ENCODE peak calls at places on chromosomes 5 and 9, in ten cellular contexts. Y is neural progenitor cell; E is Daoy; Z is suprapubic skin; F is stimulated activated naive CD8-positive, alpha-beta T cell treated with anti-CD3 and anti-CD28 coated beads, Interleukin-15, Interleukin-2, amounts not matched to agents 100 U/mL and 50 U/mL, for 24 hours; J is AG09309; S is foreskin fibroblast; I is cerebellum; K is IMR-90; X is stimulated activated CD4-positive, alpha-beta T cell treated with anti-CD3 and anti-CD28 coated beads, TNF-alpha, amount 100 ng/mL, for 48 hours. U is an unnamed sample.

GRCh38 chr9:71670121-71670520 is 98.2 kb downstream of the CEMIP2 start:
- DNase-seq in E (no peak), X (no peak), S (no peak), Z (no peak), J (no peak), Y (no peak), K (no peak), F (no peak), I (no peak), U (no peak)

GRCh38 chr5:139562847-139563246 is 1.7 kb downstream of the UBE2D2 start:
- DNase-seq in Z (no peak), I (no peak), E (no peak), X (no peak), S (no peak), Y (no peak), K (no peak), F (no peak), J (no peak), U (no peak)

GRCh38 chr5:127987354-127988148 is 96.0 kb upstream of the SLC12A2 start:
- DNase-seq in K (peak), S (peak), Z (no peak), E (no peak), I (no peak), Y (no peak), X (no peak), J (no peak), F (no peak), U (peak)

GRCh38 chr5:176813587-176814312 is 3.4 kb downstream of the UNC5A start:
- DNase-seq in S (no peak), I (no peak), K (no peak), Y (no peak), X (no peak), J (no peak), E (no peak), F (no peak), Z (no peak), U (no peak)

GRCh38 chr5:60639544-60639943 is 60.4 kb downstream of the DEPDC1B start:
- DNase-seq in J (no peak), Z (no peak), F (no peak), S (no peak), I (no peak), K (no peak), Y (no peak), E (no peak), X (no peak), U (no peak)

GRCh38 chr9:95641591-95641990 is 124.8 kb upstream of the PTCH1 start:
- DNase-seq in S (peak), F (no peak), Z (no peak), Y (no peak), K (no peak), X (no peak), J (no peak), E (peak), I (no peak), U (no peak)

GRCh38 chr5:891117-891836 is 1.3 kb downstream of the BRD9 start:
- DNase-seq in Z (peak), X (no peak), E (no peak), J (no peak), Y (peak), S (peak), K (no peak), I (peak), F (no peak), U (no peak)

GRCh38 chr5:1004598-1005361 is 3.8 kb upstream of the NKD2 start:
- DNase-seq in Y (peak), I (peak), F (peak), K (peak), S (peak), Z (peak), X (peak), E (peak), J (no peak), U (peak)

GRCh38 chr9:136532799-136533774 is 12.8 kb downstream of the NOTCH1 start:
- DNase-seq in Y (no peak), E (no peak), K (no peak), S (no peak), X (peak), I (no peak), F (peak), Z (no peak), J (no peak), U (no peak)

GRCh38 chr9:126232461-126232860 is 94.2 kb upstream of the MVB12B start:
- DNase-seq in J (no peak), K (no peak), Y (no peak), F (no peak), S (no peak), Z (no peak), X (no peak), E (no peak), I (no peak), U (no peak)

GRCh38 chr9:114678847-114679246 is 3.1 kb downstream of the TEX48 start:
- DNase-seq in X (no peak), F (no peak), K (peak), Y (no peak), I (no peak), J (no peak), Z (no peak), S (peak), E (no peak), U (no peak)

GRCh38 chr5:140602165-140602564 is 30.8 kb downstream of the CD14 start:
- DNase-seq in I (no peak), K (no peak), S (no peak), J (no peak), X (no peak), Z (no peak), F (no peak), E (no peak), Y (no peak), U (no peak)

GRCh38 chr5:132030610-132031009 is 19.2 kb upstream of the ACSL6 start:
- DNase-seq in X (no peak), S (no peak), J (no peak), E (no peak), I (no peak), K (no peak), Z (no peak), F (no peak), Y (no peak), U (no peak)

GRCh38 chr9:97786341-97786740 is 66.7 kb upstream of the FOXE1 start:
- DNase-seq in E (peak), K (peak), I (no peak), J (no peak), X (no peak), Z (no peak), Y (peak), S (peak), F (no peak), U (no peak)

GRCh38 chr9:91836515-91836914 is 113.5 kb downstream of the ROR2 start:
- DNase-seq in Z (peak), S (no peak), Y (no peak), J (no peak), F (no peak), I (no peak), X (no peak), K (no peak), E (peak), U (no peak)

GRCh38 chr9:135218331-135219225 is 131.1 kb downstream of the OLFM1 start:
- DNase-seq in I (no peak), J (no peak), X (no peak), Y (peak), F (no peak), Z (peak), K (no peak), E (no peak), S (no peak), U (no peak)

GRCh38 chr9:128145951-128146351 is 3.3 kb upstream of the LCN2 start:
- DNase-seq in J (no peak), X (no peak), F (no peak), E (no peak), Z (no peak), K (no peak), S (no peak), I (no peak), Y (no peak), U (no peak)

GRCh38 chr9:100473271-100474081 is 527 bp downstream of the TMEFF1 start:
- DNase-seq in Y (peak), J (no peak), I (peak), K (peak), X (no peak), Z (no peak), E (peak), F (peak), S (peak), U (peak)

GRCh38 chr9:31355965-31356364 is 1028.5 kb upstream of the ACO1 start:
- DNase-seq in S (no peak), K (no peak), Y (no peak), Z (no peak), X (no peak), E (no peak), F (no peak), J (no peak), I (no peak), U (no peak)

GRCh38 chr9:126907058-126907457 is 7.5 kb upstream of the RALGPS1 start:
- DNase-seq in J (no peak), Y (no peak), I (no peak), F (no peak), X (no peak), S (no peak), E (no peak), K (no peak), Z (no peak), U (no peak)

GRCh38 chr9:112361602-112362001 is 18.3 kb upstream of the HSDL2 start:
- DNase-seq in X (no peak), I (peak), J (no peak), K (peak), Z (no peak), Y (peak), E (peak), S (peak), F (no peak), U (no peak)

GRCh38 chr5:1936901-1937300 is 54.2 kb upstream of the IRX4 start:
- DNase-seq in Y (no peak), Z (no peak), E (no peak), K (no peak), X (no peak), I (no peak), F (no peak), J (no peak), S (no peak), U (no peak)

GRCh38 chr5:173512637-173513435 is 103.6 kb downstream of the BOD1 start:
- DNase-seq in Z (no peak), K (no peak), S (peak), E (peak), J (no peak), X (no peak), F (no peak), I (no peak), Y (no peak), U (no peak)

GRCh38 chr5:141787376-141787775 is 90.8 kb downstream of the PCDH1 start:
- DNase-seq in I (no peak), X (no peak), S (peak), J (no peak), Z (no peak), K (no peak), Y (no peak), E (no peak), F (no peak), U (no peak)

GRCh38 chr5:59621477-59621876 is 272.0 kb downstream of the PDE4D start:
- DNase-seq in Z (no peak), I (no peak), X (no peak), Y (no peak), F (no peak), K (no peak), E (no peak), J (no peak), S (peak), U (no peak)

GRCh38 chr5:138461343-138462125 is 3.7 kb upstream of the EGR1 start:
- DNase-seq in Y (no peak), S (peak), J (peak), E (peak), F (no peak), I (no peak), X (no peak), K (peak), Z (no peak), U (no peak)

GRCh38 chr5:149617760-149618306 is 36.5 kb downstream of the ARHGEF37 start:
- DNase-seq in S (no peak), Z (no peak), Y (no peak), F (no peak), E (no peak), J (no peak), I (no peak), K (no peak), X (no peak), U (no peak)

GRCh38 chr9:99181621-99182020 is 40.1 kb downstream of the ALG2 start:
- DNase-seq in S (no peak), E (peak), J (no peak), X (no peak), I (no peak), F (peak), K (peak), Y (no peak), Z (no peak), U (no peak)

GRCh38 chr9:117887383-117887782 is 183.2 kb downstream of the TLR4 start:
- DNase-seq in Y (no peak), I (no peak), X (no peak), F (no peak), S (no peak), Z (no peak), E (no peak), K (no peak), J (no peak), U (no peak)

GRCh38 chr5:9716838-9717281 is 86.7 kb upstream of the TAS2R1 start:
- DNase-seq in E (no peak), Z (no peak), Y (no peak), F (no peak), S (peak), X (no peak), I (no peak), J (peak), K (peak), U (no peak)

GRCh38 chr9:134366223-134367031 is 40.2 kb downstream of the RXRA start:
- DNase-seq in S (peak), J (peak), Y (no peak), Z (peak), E (peak), F (no peak), X (no peak), K (peak), I (peak), U (no peak)

GRCh38 chr9:27945386-27945785 is 372.1 kb upstream of the C9orf72 start:
- DNase-seq in K (no peak), F (no peak), E (no peak), I (no peak), Z (no peak), X (no peak), Y (no peak), S (peak), J (no peak), U (no peak)

U was measured in D341Med.